ENCODE peak calls at places on chromosomes 16 and 17, in four cellular contexts. U is astrocyte of the spinal cord, G is cardiac muscle cell, P is bronchial epithelial cell. E is an unnamed sample.
A peak's percentile ranks its signal among the peaks of the same experiment; 100 is the strongest.

GRCh38 chr17:652310-652709 is 62.3 kb downstream of the VPS53 start:
- DNase-seq in U (peak; percentile 16), G (peak; percentile 45), P (no peak), E (no peak)

GRCh38 chr16:48682971-48683370 is 73.0 kb upstream of the N4BP1 start:
- DNase-seq in U (no peak), G (no peak), P (no peak), E (no peak)

GRCh38 chr16:57612494-57612893 is 15.9 kb upstream of the ADGRG1 start:
- DNase-seq in U (no peak), G (no peak), P (no peak), E (no peak)

GRCh38 chr17:29155235-29155965 is 24.8 kb downstream of the MYO18A start:
- DNase-seq in U (no peak), G (peak; percentile 64), P (peak; percentile 87), E (peak; percentile 94)

GRCh38 chr16:85255777-85256176 is 143.5 kb upstream of the CIBAR2 start:
- DNase-seq in U (no peak), G (no peak), P (no peak), E (no peak)

GRCh38 chr17:66357037-66357436 is 54.6 kb downstream of the PRKCA start:
- DNase-seq in U (peak; percentile 36), G (no peak), P (no peak), E (peak; percentile 14)

GRCh38 chr16:67252806-67253497 is 4.2 kb downstream of the SLC9A5 start:
- DNase-seq in U (no peak), G (no peak), P (no peak), E (no peak)

GRCh38 chr16:81686391-81687182 is 92.5 kb upstream of the PLCG2 start:
- DNase-seq in U (no peak), G (peak; percentile 38), P (no peak), E (no peak)

GRCh38 chr17:78128616-78129384 is at the start of gene TMC6:
- DNase-seq in U (no peak), G (no peak), P (no peak), E (peak; percentile 56)

GRCh38 chr16:11326084-11326736 is 19.0 kb upstream of the RMI2 start:
- DNase-seq in U (peak; percentile 27), G (no peak), P (no peak), E (no peak)

GRCh38 chr16:30136971-30137601 is 14.1 kb upstream of the MAPK3 start:
- DNase-seq in U (no peak), G (no peak), P (no peak), E (no peak)

GRCh38 chr17:74864866-74865395 is 5.2 kb upstream of the GRIN2C start:
- DNase-seq in U (peak; percentile 53), G (peak; percentile 72), P (peak; percentile 31), E (peak; percentile 57)

GRCh38 chr16:90046122-90046970 is 27.1 kb upstream of the DBNDD1 start:
- DNase-seq in U (no peak), G (no peak), P (no peak), E (no peak)

GRCh38 chr16:4064950-4065352 is 51.3 kb downstream of the ADCY9 start:
- DNase-seq in U (no peak), G (no peak), P (peak; percentile 25), E (no peak)

GRCh38 chr17:43367588-43368242 is 31.1 kb upstream of the ARL4D start:
- DNase-seq in U (peak; percentile 92), G (peak; percentile 94), P (peak; percentile 73), E (peak; percentile 90)

GRCh38 chr16:12099451-12100123 is 123.1 kb downstream of the SNX29 start:
- DNase-seq in U (no peak), G (no peak), P (no peak), E (no peak)

GRCh38 chr16:24505959-24506358 is 33.4 kb upstream of the RBBP6 start:
- DNase-seq in U (no peak), G (no peak), P (no peak), E (no peak)

GRCh38 chr16:70577256-70577698 is 53.7 kb downstream of the SF3B3 start:
- DNase-seq in U (peak; percentile 68), G (no peak), P (peak; percentile 22), E (peak; percentile 86)

GRCh38 chr17:40068129-40068581 is 5.4 kb downstream of the THRA start:
- DNase-seq in U (no peak), G (no peak), P (no peak), E (no peak)

GRCh38 chr16:62978451-62978850 is 942.2 kb upstream of the CDH8 start:
- DNase-seq in U (no peak), G (no peak), P (peak; percentile 11), E (no peak)

GRCh38 chr16:66606000-66606751 is 1.7 kb downstream of the CMTM3 start:
- DNase-seq in U (no peak), G (no peak), P (no peak), E (no peak)

GRCh38 chr17:68172461-68172954 is 75.3 kb upstream of the AMZ2 start:
- DNase-seq in U (peak; percentile 53), G (peak; percentile 66), P (peak; percentile 47), E (peak; percentile 67)

GRCh38 chr17:68821860-68822693 is 133.1 kb downstream of the ABCA8 start:
- DNase-seq in U (peak; percentile 92), G (peak; percentile 81), P (peak; percentile 92), E (peak; percentile 85)

GRCh38 chr17:21007646-21008045 is 35.2 kb downstream of the USP22 start:
- DNase-seq in U (no peak), G (no peak), P (no peak), E (no peak)

GRCh38 chr16:56181401-56181800 is 9.9 kb upstream of the GNAO1 start:
- DNase-seq in U (no peak), G (no peak), P (no peak), E (no peak)
- TF ChIP-seq CTCF in U (no peak), G (no peak), P (no peak), E (no peak)

GRCh38 chr16:17304814-17305169 is 166.0 kb downstream of the XYLT1 start:
- DNase-seq in U (no peak), G (no peak), P (no peak), E (no peak)
- TF ChIP-seq CTCF in U (peak; percentile 2), G (no peak), P (no peak), E (no peak)

GRCh38 chr17:80511222-80512180 is 33.1 kb upstream of the RPTOR start:
- DNase-seq in U (no peak), G (no peak), P (no peak), E (no peak)
- TF ChIP-seq CTCF in U (peak; percentile 25), G (no peak), P (no peak), E (no peak)

DNA sequence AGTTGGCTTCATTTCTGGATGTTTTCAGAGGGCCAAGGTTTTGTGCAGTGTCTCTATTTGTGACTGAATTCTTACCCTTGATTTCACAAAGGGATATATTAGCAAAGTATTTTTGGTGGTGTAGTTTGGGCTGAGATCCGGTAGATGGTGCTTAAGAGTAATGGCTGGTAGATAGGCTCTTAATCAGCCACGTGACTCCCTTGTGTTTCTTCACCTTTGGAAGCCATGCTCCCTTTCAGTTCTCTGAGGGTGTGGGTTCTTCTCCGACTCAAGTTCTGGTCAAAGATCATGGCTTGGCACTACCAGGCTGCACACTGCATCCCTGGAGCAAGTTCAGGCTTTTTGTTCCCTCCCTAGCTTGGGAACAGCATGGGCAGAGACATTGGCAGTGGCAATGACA is 887.3 kb downstream of the CDH8 start:
- DNase-seq in U (no peak), G (no peak), P (no peak), E (peak; percentile 1)
- TF ChIP-seq CTCF in U (no peak), G (no peak), P (no peak), E (peak; percentile 23)

GRCh38 chr16:65126845-65127624 is 5.2 kb upstream of the CDH11 start:
- DNase-seq in U (no peak), G (no peak), P (no peak), E (no peak)
- TF ChIP-seq CTCF in U (peak; percentile 41), G (peak; percentile 34), P (peak; percentile 20), E (no peak)

DNA sequence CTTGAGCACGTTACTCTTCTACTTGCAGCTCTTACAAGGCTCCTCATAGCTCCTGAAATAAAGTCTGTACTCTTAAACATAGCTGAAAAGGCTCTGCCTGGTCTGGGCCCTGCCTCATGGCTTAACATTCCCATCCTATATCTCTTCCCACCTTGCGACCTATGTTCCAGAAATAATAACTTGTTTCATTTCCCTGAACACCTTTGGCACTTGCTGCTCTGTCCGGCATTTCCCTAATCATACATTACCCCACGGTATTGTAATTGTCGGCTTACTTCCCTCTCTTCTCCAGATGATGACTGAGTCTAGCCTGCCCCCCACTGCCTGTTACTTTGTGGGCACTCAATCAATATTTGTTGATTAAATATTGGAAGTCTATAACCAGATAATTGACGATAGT is 23.2 kb upstream of the SUPT4H1 start:
- DNase-seq in U (no peak), G (no peak), P (no peak), E (no peak)
- TF ChIP-seq CTCF in U (no peak), G (no peak), P (no peak), E (no peak)

GRCh38 chr17:49971199-49971847 is 2.3 kb downstream of the DLX4 start:
- DNase-seq in U (no peak), G (no peak), P (no peak), E (no peak)
- TF ChIP-seq CTCF in U (no peak), G (no peak), P (no peak), E (no peak)

E was measured in MCF 10A.